ENCODE peak calls at places on chromosomes 12 and 14, in nine cellular contexts. L is choroid plexus epithelial cell, F is tibial artery, N is neural progenitor cell, V is GM23338, Q is fibroblast of lung, I is AG09319, J is cardiac fibroblast, P is DND-41. R is an unnamed sample.

GRCh38 chr14:64387232-64387737 is 868 bp upstream of the MTHFD1 start:
- DNase-seq in I (no peak), F (peak), P (no peak), N (peak), V (peak), J (peak), Q (peak), L (peak), R (no peak)

GRCh38 chr12:119727600-119728436 is 59.9 kb downstream of the PRKAB1 start:
- DNase-seq in I (no peak), Q (no peak), J (peak), N (no peak), L (no peak), V (no peak), P (no peak), F (no peak), R (no peak)

GRCh38 chr12:124194521-124195225 is 100.2 kb upstream of the RFLNA start:
- DNase-seq in N (no peak), Q (no peak), P (no peak), J (no peak), F (no peak), I (no peak), L (no peak), V (no peak), R (no peak)

GRCh38 chr12:53624453-53624852 is 1.7 kb downstream of the ATF7 start:
- DNase-seq in F (no peak), Q (peak), J (peak), L (peak), N (no peak), I (no peak), P (no peak), V (no peak), R (no peak)

GRCh38 chr14:72699852-72700257 is 194.0 kb downstream of the DPF3 start:
- DNase-seq in N (no peak), Q (peak), L (peak), I (peak), V (no peak), P (no peak), J (peak), F (peak), R (no peak)

GRCh38 chr12:122013792-122014590 is 7.7 kb upstream of the BCL7A start:
- DNase-seq in Q (no peak), I (no peak), P (peak), F (no peak), N (no peak), L (no peak), V (no peak), J (no peak), R (no peak)

GRCh38 chr14:96245710-96246534 is 10.1 kb upstream of the BDKRB1 start:
- DNase-seq in F (no peak), J (no peak), Q (no peak), V (no peak), L (peak), I (peak), N (no peak), P (no peak), R (no peak)

GRCh38 chr12:122082621-122083356 is 4.2 kb downstream of the MLXIP start:
- DNase-seq in F (no peak), P (no peak), L (no peak), N (no peak), I (no peak), V (no peak), J (peak), Q (no peak), R (no peak)

GRCh38 chr12:3698218-3698974 is 54.5 kb downstream of the CRACR2A start:
- DNase-seq in I (peak), F (no peak), V (no peak), N (peak), L (peak), J (peak), P (no peak), Q (peak), R (no peak)

GRCh38 chr14:51724650-51725049 is 72.9 kb downstream of the FRMD6 start:
- DNase-seq in L (no peak), F (no peak), V (no peak), P (no peak), J (no peak), Q (no peak), I (no peak), N (no peak), R (no peak)

GRCh38 chr14:78141590-78141989 is 28.6 kb upstream of the NRXN3 start:
- DNase-seq in I (no peak), N (no peak), V (no peak), J (no peak), P (no peak), F (no peak), Q (no peak), L (no peak), R (no peak)

GRCh38 chr12:124512667-124513296 is 54.6 kb downstream of the NCOR2 start:
- DNase-seq in Q (peak), F (peak), L (peak), P (no peak), N (peak), V (peak), I (peak), J (peak), R (peak)

GRCh38 chr12:61290473-61290872 is 969.7 kb upstream of the USP15 start:
- DNase-seq in V (no peak), J (no peak), L (no peak), N (no peak), Q (no peak), P (no peak), F (no peak), I (no peak), R (no peak)

GRCh38 chr12:57888407-57889157 is 42.1 kb upstream of the CTDSP2 start:
- DNase-seq in Q (peak), L (peak), F (no peak), J (peak), V (peak), I (no peak), P (peak), N (peak), R (peak)

GRCh38 chr12:47160296-47161244 is 80.8 kb upstream of the AMIGO2 start:
- DNase-seq in J (no peak), P (no peak), V (no peak), Q (no peak), F (no peak), N (no peak), L (no peak), I (no peak), R (no peak)

GRCh38 chr12:94089891-94090290 is 58.5 kb upstream of the PLXNC1 start:
- DNase-seq in V (no peak), N (no peak), P (no peak), Q (peak), F (no peak), J (peak), L (peak), I (no peak), R (no peak)

GRCh38 chr12:52741378-52742195 is 35.6 kb downstream of the KRT76 start:
- DNase-seq in P (peak), I (no peak), L (peak), J (peak), V (peak), Q (peak), N (peak), F (no peak), R (peak)

GRCh38 chr12:46574853-46575252 is 202.3 kb upstream of the SLC38A2 start:
- DNase-seq in N (no peak), Q (no peak), P (no peak), V (no peak), F (no peak), J (no peak), L (no peak), I (no peak), R (no peak)

GRCh38 chr12:25859976-25860375 is 98.5 kb upstream of the RASSF8 start:
- DNase-seq in Q (no peak), N (no peak), L (no peak), F (no peak), J (no peak), P (no peak), V (no peak), I (no peak), R (no peak)

GRCh38 chr12:93894391-93895095 is 217.4 kb downstream of the CRADD start:
- DNase-seq in J (peak), V (no peak), Q (peak), I (no peak), L (peak), N (no peak), P (peak), F (peak), R (no peak)

DNA sequence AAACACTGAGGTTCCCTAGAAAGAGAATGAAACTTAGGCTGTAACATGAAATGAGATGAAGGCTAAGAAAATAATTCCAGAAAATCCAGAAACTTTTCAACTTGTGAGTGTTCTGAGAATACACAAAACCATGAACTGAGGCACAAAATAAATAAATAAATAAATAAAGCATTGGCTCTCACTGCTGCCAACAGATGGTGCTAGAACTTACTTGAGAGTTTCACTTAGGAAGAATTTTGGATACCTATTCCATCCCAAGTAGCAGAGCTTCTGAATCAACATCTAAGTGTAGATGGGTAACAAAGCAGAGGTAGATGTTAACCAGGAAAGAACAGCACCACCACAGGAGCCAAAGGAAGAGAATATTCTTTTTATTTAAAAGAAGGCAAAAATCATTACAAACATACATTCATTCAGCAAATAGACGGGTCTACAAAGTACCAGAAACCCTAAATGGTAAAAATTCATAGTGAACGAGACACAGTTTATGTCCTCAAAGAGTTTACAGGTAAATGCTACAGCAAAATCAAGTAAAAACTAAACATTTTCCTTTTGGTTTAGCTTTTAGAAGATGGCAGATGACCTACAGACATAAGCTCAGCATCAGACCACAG is 16.7 kb downstream of the EPS8 start:
- DNase-seq in V (peak), P (no peak), N (peak), Q (peak), I (no peak), F (no peak), L (peak), J (peak), R (no peak)
- TF ChIP-seq CTCF in V (peak), P (peak), N (peak), Q (peak), I (peak), F (peak), L (peak), J (peak), R (peak)

GRCh38 chr14:75672588-75673192 is 11.6 kb downstream of the TTLL5 start:
- DNase-seq in N (no peak), P (no peak), Q (no peak), J (no peak), F (no peak), V (no peak), I (no peak), L (no peak), R (no peak)

GRCh38 chr14:75673345-75673744 is 12.3 kb downstream of the TTLL5 start:
- DNase-seq in L (no peak), I (no peak), V (no peak), J (no peak), N (no peak), Q (no peak), P (no peak), F (no peak), R (no peak)

DNA sequence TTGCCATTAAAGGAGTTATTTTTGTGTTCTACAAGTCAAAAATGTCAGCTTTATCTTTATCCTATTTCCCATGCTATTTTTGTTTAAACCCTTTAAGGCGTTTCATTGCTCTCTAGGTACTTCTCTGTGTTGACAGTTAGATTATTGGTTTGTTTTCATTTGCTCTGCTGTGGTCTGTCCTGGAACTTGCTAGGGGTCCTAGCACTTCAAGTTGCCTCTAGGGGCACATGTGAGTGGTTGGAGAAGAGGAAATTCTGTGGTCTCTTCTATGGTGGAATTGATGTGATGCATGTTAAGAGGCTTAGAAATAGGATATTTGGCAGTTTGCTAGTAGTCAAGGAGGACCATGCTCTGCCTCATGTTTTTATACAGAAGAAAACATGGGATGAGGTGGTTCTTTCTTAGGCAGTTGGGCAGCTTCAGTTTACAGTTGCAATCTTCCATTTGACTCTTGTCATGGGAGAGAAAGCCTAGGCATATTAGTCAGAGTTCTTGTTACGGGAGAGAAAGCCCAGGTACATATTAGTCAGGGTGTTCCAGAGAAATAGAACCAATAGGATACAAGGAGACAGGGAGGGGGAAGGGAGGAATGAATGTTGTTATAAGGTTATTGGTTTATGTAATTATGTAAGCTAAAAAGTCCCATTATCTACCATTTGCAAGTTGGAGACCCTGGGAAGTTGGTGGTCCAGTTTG is 14.4 kb downstream of the TTLL5 start:
- DNase-seq in F (no peak), L (peak), I (no peak), V (peak), Q (no peak), P (no peak), J (no peak), N (peak), R (peak)
- TF ChIP-seq CTCF in F (no peak), L (peak), I (no peak), V (peak), Q (peak), P (peak), J (no peak), N (peak), R (peak)

DNA sequence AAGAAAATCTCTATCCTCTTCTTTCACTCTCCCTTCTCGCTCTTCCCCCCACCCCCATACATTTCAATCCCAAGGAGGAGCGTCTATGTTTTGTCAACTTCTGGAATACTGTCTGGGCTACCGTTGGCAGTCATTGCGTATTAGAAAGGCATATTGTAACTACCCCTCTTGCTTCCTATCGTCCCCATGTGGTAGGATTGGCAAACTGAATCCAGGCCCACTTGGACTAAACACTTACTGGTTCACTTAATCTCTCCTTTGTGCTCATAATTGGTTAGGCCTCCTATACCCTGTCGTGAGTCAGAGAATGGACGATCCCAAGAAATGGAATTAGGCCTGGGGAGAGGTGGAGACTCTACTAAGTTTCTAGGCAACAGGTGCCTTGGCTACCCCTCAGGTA is 68.8 kb upstream of the SLC8A3 start:
- DNase-seq in Q (no peak), N (peak), V (peak), L (no peak), J (no peak), I (no peak), P (peak), F (no peak), R (peak)
- TF ChIP-seq CTCF in Q (no peak), N (peak), V (peak), L (peak), J (no peak), I (no peak), P (peak), F (no peak), R (peak)

GRCh38 chr14:90523544-90523943 is 126.7 kb downstream of the CALM1 start:
- DNase-seq in L (peak), V (no peak), Q (peak), F (no peak), I (no peak), J (peak), N (no peak), P (no peak), R (no peak)

GRCh38 chr14:90521930-90522483 is 125.2 kb downstream of the CALM1 start:
- DNase-seq in L (no peak), J (no peak), F (no peak), I (no peak), N (no peak), P (no peak), V (no peak), Q (no peak), R (no peak)

GRCh38 chr14:90521121-90521929 is 124.5 kb downstream of the CALM1 start:
- DNase-seq in N (no peak), V (no peak), L (peak), Q (no peak), F (no peak), P (no peak), J (peak), I (no peak), R (no peak)

GRCh38 chr14:90522585-90523191 is 125.9 kb downstream of the CALM1 start:
- DNase-seq in V (no peak), P (no peak), L (peak), J (peak), I (no peak), N (peak), F (peak), Q (no peak), R (no peak)

DNA sequence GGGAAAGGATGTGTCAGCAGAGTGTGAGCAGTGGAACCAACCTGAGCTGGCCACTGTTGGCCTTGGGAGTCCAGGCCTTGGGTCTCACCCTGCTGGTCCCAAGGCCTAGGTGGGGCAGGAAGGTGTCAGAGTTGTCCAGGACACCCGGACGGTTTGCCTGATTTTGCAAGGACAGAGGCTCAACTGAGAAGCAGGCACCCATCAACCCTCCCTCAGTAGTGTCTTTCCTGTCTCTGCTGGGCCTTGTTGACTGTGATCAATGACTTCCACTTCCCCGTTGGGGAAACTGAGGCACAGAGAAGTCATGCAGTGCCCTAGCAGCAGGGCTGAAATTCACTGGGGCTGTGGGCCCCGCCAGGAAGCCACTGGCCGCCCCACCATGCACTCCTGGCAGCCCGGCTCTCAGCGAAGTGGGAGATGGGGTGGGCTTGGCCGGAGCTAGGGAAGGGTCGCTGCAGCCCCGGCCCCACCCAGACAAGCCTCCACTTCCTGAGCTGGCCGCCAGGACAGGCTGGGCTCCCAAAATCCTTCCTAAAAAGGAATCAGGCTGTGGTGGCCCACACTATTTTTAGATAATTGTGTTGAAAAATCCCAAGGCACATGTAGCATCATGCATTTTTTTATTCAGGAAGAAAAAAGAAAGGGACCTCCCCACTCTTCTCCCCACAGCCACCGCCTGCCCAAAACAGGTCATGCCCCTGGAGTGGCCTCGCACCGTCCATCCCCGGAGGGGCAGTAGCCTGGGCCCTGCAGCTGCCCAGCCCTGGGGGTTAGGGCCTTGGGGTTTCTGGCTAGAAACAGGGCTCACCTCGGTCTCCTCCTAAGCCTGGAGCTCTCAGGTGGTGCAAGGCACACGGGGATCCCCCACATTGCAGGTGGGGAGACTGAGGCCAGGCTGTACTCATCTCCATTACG is 127.4 kb downstream of the CALM1 start:
- DNase-seq in P (no peak), L (no peak), J (no peak), Q (no peak), V (no peak), F (no peak), I (no peak), N (no peak), R (no peak)
- TF ChIP-seq CTCF in P (no peak), L (no peak), J (no peak), Q (no peak), V (no peak), F (peak), I (no peak), N (no peak), R (no peak)

R was measured in endodermal cell.